ENCODE peak calls at places on chromosomes 13 and 19, in nine cellular contexts. Y is A549; P is right lobe of liver; M is CD8-positive, alpha-beta T cell; V is psoas muscle; L is astrocyte of the spinal cord; W is thoracic aorta; Z is uterus; G is breast epithelium. X is an unnamed sample.

GRCh38 chr13:35468195-35468594 is 8.3 kb downstream of the MAB21L1 start:
- DNase-seq in L (peak), Z (no peak), P (no peak), G (no peak), V (no peak), W (no peak), M (no peak), Y (no peak), X (no peak)

GRCh38 chr19:13729859-13730258 is 34.5 kb upstream of the MRI1 start:
- DNase-seq in Y (no peak), W (no peak), Z (no peak), G (no peak), V (no peak), P (no peak), L (peak), M (no peak), X (no peak)

GRCh38 chr13:101757446-101758039 is 305.1 kb downstream of the ITGBL1 start:
- DNase-seq in P (no peak), Y (peak), Z (no peak), V (no peak), M (no peak), G (no peak), W (no peak), L (peak), X (peak)

GRCh38 chr13:75904012-75904411 is 267.9 kb downstream of the LMO7 start:
- DNase-seq in G (no peak), V (no peak), L (no peak), Z (no peak), P (no peak), M (no peak), Y (no peak), W (no peak), X (no peak)

GRCh38 chr19:30577551-30578090 is 205.4 kb downstream of the ZNF536 start:
- DNase-seq in W (no peak), V (no peak), Z (no peak), Y (no peak), G (no peak), M (no peak), L (no peak), P (no peak), X (no peak)

GRCh38 chr19:22797040-22797439 is 13.1 kb upstream of the ZNF99 start:
- DNase-seq in V (no peak), L (no peak), W (no peak), Z (no peak), Y (no peak), M (no peak), P (no peak), G (no peak), X (no peak)

GRCh38 chr19:7461841-7462629 is 26.8 kb downstream of the PEX11G start:
- DNase-seq in G (no peak), L (no peak), W (no peak), M (no peak), Z (no peak), P (no peak), Y (no peak), V (no peak), X (no peak)

GRCh38 chr13:95896302-95896701 is 156.9 kb downstream of the UGGT2 start:
- DNase-seq in G (no peak), V (no peak), W (no peak), Y (no peak), L (peak), M (no peak), Z (no peak), P (no peak), X (no peak)

GRCh38 chr19:5452594-5453565 is 2.3 kb upstream of the ZNRF4 start:
- DNase-seq in Y (peak), Z (no peak), L (no peak), V (no peak), G (no peak), W (no peak), P (no peak), M (no peak), X (no peak)

GRCh38 chr19:15248648-15249559 is 16.7 kb upstream of the EPHX3 start:
- DNase-seq in L (peak), G (no peak), W (peak), Z (peak), V (peak), Y (peak), P (peak), M (no peak), X (peak)

GRCh38 chr13:98187862-98188261 is 10.8 kb upstream of the RNF113B start:
- DNase-seq in Z (no peak), P (no peak), V (no peak), G (no peak), W (no peak), M (no peak), L (no peak), Y (no peak), X (no peak)

GRCh38 chr13:25213716-25214115 is 41.6 kb upstream of the AMER2 start:
- DNase-seq in Y (no peak), L (no peak), V (no peak), M (no peak), Z (no peak), G (no peak), W (no peak), P (no peak), X (no peak)

GRCh38 chr13:59337070-59337469 is 826.7 kb downstream of the DIAPH3 start:
- DNase-seq in G (no peak), V (no peak), Z (no peak), M (no peak), Y (no peak), L (no peak), P (no peak), W (no peak), X (no peak)

GRCh38 chr13:37561031-37561430 is 37.5 kb downstream of the POSTN start:
- DNase-seq in V (no peak), P (no peak), M (no peak), W (no peak), Z (no peak), Y (no peak), L (no peak), G (no peak), X (no peak)

GRCh38 chr13:29402168-29402621 is 193.3 kb downstream of the SLC7A1 start:
- DNase-seq in V (no peak), M (no peak), Y (no peak), P (no peak), L (peak), W (no peak), G (no peak), Z (peak), X (no peak)

GRCh38 chr13:37775871-37776270 is 93.7 kb downstream of the TRPC4 start:
- DNase-seq in P (no peak), W (no peak), M (no peak), G (no peak), Y (no peak), Z (no peak), L (peak), V (no peak), X (peak)

GRCh38 chr19:10043286-10043927 is 30.1 kb downstream of the RDH8 start:
- DNase-seq in L (peak), M (no peak), V (no peak), Y (no peak), W (no peak), Z (no peak), P (no peak), G (no peak), X (no peak)

GRCh38 chr19:11982526-11982925 is 17.7 kb downstream of the ZNF763 start:
- DNase-seq in Y (no peak), W (no peak), P (no peak), Z (no peak), M (no peak), G (no peak), V (no peak), L (no peak), X (no peak)

GRCh38 chr13:59424661-59425060 is 739.1 kb downstream of the DIAPH3 start:
- DNase-seq in Z (no peak), L (peak), V (no peak), W (no peak), G (no peak), M (no peak), Y (no peak), P (no peak), X (no peak)

GRCh38 chr13:48502601-48503319 is 30.1 kb downstream of the RCBTB2 start:
- DNase-seq in W (no peak), G (no peak), P (no peak), Y (no peak), L (no peak), V (no peak), Z (no peak), M (no peak), X (no peak)

GRCh38 chr13:48505597-48506091 is 27.2 kb downstream of the RCBTB2 start:
- DNase-seq in Y (no peak), L (no peak), P (no peak), W (no peak), M (peak), V (no peak), Z (no peak), G (no peak), X (no peak)

GRCh38 chr13:48507024-48507423 is 25.9 kb downstream of the RCBTB2 start:
- DNase-seq in P (no peak), L (no peak), Y (no peak), Z (no peak), M (no peak), G (no peak), W (no peak), V (no peak), X (no peak)

GRCh38 chr13:48506092-48506701 is 26.7 kb downstream of the RCBTB2 start:
- DNase-seq in V (no peak), G (no peak), Z (no peak), M (no peak), Y (no peak), P (no peak), L (no peak), W (no peak), X (no peak)

DNA sequence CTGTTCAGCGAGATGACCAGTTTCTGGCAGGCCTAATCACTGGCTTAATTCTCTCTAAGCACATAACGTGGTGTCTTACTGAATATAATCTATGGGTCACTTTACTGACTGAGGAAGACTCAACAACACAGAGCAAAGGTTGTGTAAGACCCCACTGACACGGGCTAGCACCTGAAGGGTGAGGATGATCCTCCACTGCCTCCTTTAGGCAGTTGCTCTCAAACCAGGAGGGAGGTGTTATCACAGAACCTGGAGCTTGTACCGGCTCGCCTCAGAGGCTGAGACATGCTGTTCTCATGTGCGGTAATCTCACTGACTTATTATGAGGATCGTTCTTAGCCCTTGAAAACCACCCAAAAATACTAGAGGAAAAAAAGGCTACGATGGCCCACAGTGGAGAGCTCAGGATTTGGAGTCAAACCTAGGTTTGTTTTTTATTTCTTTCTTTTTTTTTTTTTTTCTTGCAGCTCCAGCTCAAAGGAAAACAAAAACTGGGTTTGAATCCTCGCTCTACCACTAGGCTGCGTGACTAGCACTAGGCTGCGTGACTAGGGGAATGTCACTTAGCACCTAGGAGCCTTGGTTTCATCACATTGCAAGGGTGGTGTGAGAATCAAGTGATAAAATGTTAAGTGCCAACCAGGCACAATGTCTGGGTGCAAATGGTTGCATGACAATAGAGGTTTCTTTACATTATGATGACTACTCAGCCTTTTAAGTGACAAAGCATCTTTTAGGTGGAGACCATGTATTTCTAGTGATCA is 28.1 kb downstream of the RCBTB2 start:
- DNase-seq in V (no peak), L (no peak), P (no peak), G (no peak), W (no peak), Y (no peak), Z (no peak), M (peak), X (no peak)
- TF ChIP-seq CTCF in V (no peak), L (no peak), P (no peak), G (no peak), W (no peak), Y (no peak), Z (no peak), M (no peak), X (no peak)

GRCh38 chr13:46373623-46374022 is 13.4 kb downstream of the RUBCNL start:
- DNase-seq in L (no peak), G (no peak), M (no peak), Y (no peak), W (no peak), P (no peak), V (no peak), Z (no peak), X (no peak)
- H3K4me3 ChIP-seq in L (no peak), G (no peak), M (no peak), Y (no peak), W (no peak), P (no peak), V (no peak), Z (no peak), X (no peak)

DNA sequence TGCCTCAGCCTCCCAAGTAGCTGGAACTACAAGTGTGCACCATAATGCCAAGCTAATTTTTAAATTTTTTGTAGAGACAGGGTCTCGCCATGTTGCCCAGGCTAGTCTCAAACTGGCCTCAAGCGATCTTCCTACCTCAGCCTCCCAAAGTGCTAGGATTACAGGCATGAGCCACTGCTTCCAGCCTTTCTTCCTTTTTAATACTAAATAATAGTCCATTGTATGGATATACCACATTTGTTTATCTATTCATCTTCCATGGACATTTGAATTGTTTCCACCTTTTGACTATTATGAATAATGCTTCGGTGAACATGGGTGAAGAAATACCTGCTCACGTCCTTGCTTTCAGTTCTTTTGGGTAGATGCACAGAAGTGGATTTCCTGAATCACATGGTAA is 24.4 kb downstream of the GARRE1 start:
- DNase-seq in Y (no peak), V (no peak), Z (no peak), G (no peak), M (no peak), W (no peak), P (no peak), L (no peak), X (no peak)
- TF ChIP-seq CTCF in Y (no peak), V (no peak), Z (no peak), G (no peak), M (no peak), W (no peak), P (no peak), L (no peak), X (no peak)

GRCh38 chr13:43057653-43058317 is 34.4 kb downstream of the DNAJC15 start:
- DNase-seq in P (no peak), L (peak), M (peak), W (no peak), G (no peak), Z (no peak), Y (no peak), V (no peak), X (peak)

GRCh38 chr13:43061496-43062280 is 38.3 kb downstream of the DNAJC15 start:
- DNase-seq in Y (no peak), G (no peak), W (no peak), L (no peak), Z (no peak), P (no peak), M (no peak), V (no peak), X (no peak)

GRCh38 chr13:43058318-43058674 is 34.9 kb downstream of the DNAJC15 start:
- DNase-seq in G (no peak), P (no peak), V (no peak), L (peak), Y (peak), Z (no peak), M (no peak), W (no peak), X (no peak)

GRCh38 chr13:43054803-43055802 is 31.7 kb downstream of the DNAJC15 start:
- DNase-seq in L (peak), M (peak), Y (no peak), G (no peak), W (no peak), V (peak), P (no peak), Z (peak), X (no peak)

DNA sequence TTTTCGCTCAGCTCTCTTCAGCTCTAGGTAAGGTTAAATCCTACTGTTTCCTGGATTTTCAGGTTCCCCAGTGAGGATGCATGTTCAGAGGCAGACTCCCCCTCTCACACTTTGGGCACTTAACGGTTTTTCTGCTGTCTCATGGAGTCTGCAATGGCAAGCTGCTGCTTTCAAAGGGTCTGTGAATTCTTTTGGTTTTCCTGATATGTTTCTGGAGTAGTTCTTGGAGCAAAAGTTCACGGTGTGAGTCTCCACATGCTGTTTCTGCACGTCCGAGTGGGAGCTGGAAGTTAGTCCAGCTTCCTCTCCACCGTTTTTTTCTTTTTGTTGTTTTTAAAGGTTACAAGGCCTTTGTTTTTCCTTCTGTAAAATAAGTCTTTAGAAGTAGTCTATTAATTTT is 35.5 kb downstream of the DNAJC15 start:
- DNase-seq in V (no peak), P (no peak), G (no peak), Y (no peak), M (no peak), Z (no peak), L (peak), W (no peak), X (no peak)
- H3K4me3 ChIP-seq in V (no peak), P (no peak), G (no peak), Y (no peak), M (no peak), Z (no peak), L (no peak), W (no peak), X (no peak)

DNA sequence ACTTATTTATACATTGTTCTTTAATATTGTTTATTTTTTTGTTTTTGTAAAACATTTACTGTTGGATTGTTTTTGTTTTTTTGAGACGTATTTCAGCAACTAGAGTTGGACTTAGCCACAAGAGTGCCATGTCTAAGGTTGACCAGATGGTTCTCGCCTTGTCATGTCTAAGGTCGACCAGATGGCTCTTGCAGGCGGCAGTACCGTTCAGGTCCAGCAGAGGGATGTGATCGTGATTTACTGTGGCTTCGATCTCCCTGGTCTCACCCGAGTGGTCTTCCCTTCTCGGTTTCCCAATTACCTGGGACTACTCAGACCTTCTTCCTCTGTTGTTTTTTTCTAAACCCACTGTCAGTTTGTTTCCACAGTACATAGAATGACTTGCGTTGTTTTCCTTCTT is 1438.6 kb downstream of the UQCRFS1 start:
- DNase-seq in G (no peak), V (no peak), M (no peak), W (no peak), Y (no peak), L (no peak), P (no peak), Z (no peak), X (no peak)
- TF ChIP-seq CTCF in G (no peak), V (no peak), M (no peak), W (no peak), Y (no peak), L (peak), P (no peak), Z (no peak), X (peak)

GRCh38 chr19:42250249-42250665 is 4.7 kb downstream of the ERF start:
- DNase-seq in V (peak), L (no peak), M (no peak), P (no peak), Z (no peak), W (no peak), Y (no peak), G (no peak), X (no peak)
- H3K4me3 ChIP-seq in V (peak), L (no peak), M (no peak), P (no peak), Z (peak), W (peak), Y (no peak), G (peak), X (peak)

GRCh38 chr19:742540-743075 is 8.3 kb upstream of the MISP start:
- DNase-seq in L (no peak), G (no peak), P (no peak), M (no peak), V (no peak), W (no peak), Y (no peak), Z (no peak), X (no peak)

GRCh38 chr19:738509-739128 is 12.3 kb upstream of the MISP start:
- DNase-seq in Z (no peak), W (no peak), V (no peak), Y (no peak), M (no peak), L (no peak), G (no peak), P (no peak), X (no peak)

GRCh38 chr19:743168-743687 is 7.7 kb upstream of the MISP start:
- DNase-seq in L (no peak), G (no peak), M (no peak), W (no peak), P (no peak), V (no peak), Z (no peak), Y (no peak), X (no peak)

GRCh38 chr19:739998-740715 is 10.8 kb upstream of the MISP start:
- DNase-seq in P (no peak), M (no peak), L (no peak), Z (no peak), V (peak), Y (no peak), G (no peak), W (no peak), X (no peak)

GRCh38 chr19:741506-742131 is 9.3 kb upstream of the MISP start:
- DNase-seq in P (no peak), M (no peak), Z (no peak), W (no peak), L (no peak), Y (peak), V (no peak), G (no peak), X (no peak)
- TF ChIP-seq CTCF in P (no peak), M (no peak), Z (no peak), W (no peak), L (peak), Y (peak), V (no peak), G (no peak), X (peak)